ENCODE peak calls at places on chromosome 1, in five cellular contexts. One of them, this sample, is unnamed.

GRCh38 chr1:14926818-14927555 is 226.6 kb upstream of the TMEM51 start:
- DNase-seq in heart right ventricle: no peak
- DNase-seq in AG04450: no peak
- DNase-seq in tibial nerve: no peak
- DNase-seq in ascending aorta: no peak
- DNase-seq in this sample: no peak

GRCh38 chr1:82059931-82060330 is 259.2 kb downstream of the ADGRL2 start:
- DNase-seq in heart right ventricle: no peak
- DNase-seq in AG04450: no peak
- DNase-seq in tibial nerve: no peak
- DNase-seq in ascending aorta: no peak
- DNase-seq in this sample: no peak

GRCh38 chr1:21811875-21812305 is at the start of gene LDLRAD2:
- DNase-seq in heart right ventricle: no peak
- DNase-seq in AG04450: no peak
- DNase-seq in tibial nerve: no peak
- DNase-seq in ascending aorta: no peak
- DNase-seq in this sample: no peak

GRCh38 chr1:13465515-13465914 is 48.3 kb downstream of the LRRC38 start:
- DNase-seq in heart right ventricle: no peak
- DNase-seq in AG04450: no peak
- DNase-seq in tibial nerve: no peak
- DNase-seq in ascending aorta: no peak
- DNase-seq in this sample: no peak

GRCh38 chr1:114725230-114725629 is 8.7 kb upstream of the NRAS start:
- DNase-seq in heart right ventricle: no peak
- DNase-seq in AG04450: no peak
- DNase-seq in tibial nerve: no peak
- DNase-seq in ascending aorta: no peak
- DNase-seq in this sample: no peak

GRCh38 chr1:3348196-3348865 is 106.1 kb upstream of the ARHGEF16 start:
- DNase-seq in heart right ventricle: peak
- DNase-seq in AG04450: no peak
- DNase-seq in tibial nerve: no peak
- DNase-seq in ascending aorta: no peak
- DNase-seq in this sample: peak

GRCh38 chr1:43389326-43390313 is at the start of the genes MED8 and SZT2:
- DNase-seq in heart right ventricle: peak
- DNase-seq in AG04450: peak
- DNase-seq in tibial nerve: peak
- DNase-seq in ascending aorta: peak
- DNase-seq in this sample: peak

GRCh38 chr1:26838474-26839338 is 12.2 kb downstream of the ZDHHC18 start:
- DNase-seq in heart right ventricle: no peak
- DNase-seq in AG04450: no peak
- DNase-seq in tibial nerve: no peak
- DNase-seq in ascending aorta: no peak
- DNase-seq in this sample: no peak

GRCh38 chr1:92366045-92366405 is 67.2 kb downstream of the RPAP2 start:
- DNase-seq in heart right ventricle: no peak
- DNase-seq in AG04450: no peak
- DNase-seq in tibial nerve: no peak
- DNase-seq in ascending aorta: no peak
- DNase-seq in this sample: no peak

GRCh38 chr1:182955596-182956588 is 2.9 kb upstream of the SHCBP1L start:
- DNase-seq in heart right ventricle: no peak
- DNase-seq in AG04450: peak
- DNase-seq in tibial nerve: no peak
- DNase-seq in ascending aorta: no peak
- DNase-seq in this sample: no peak

GRCh38 chr1:31390071-31390470 is 17.2 kb upstream of the FABP3 start:
- DNase-seq in heart right ventricle: no peak
- DNase-seq in AG04450: no peak
- DNase-seq in tibial nerve: no peak
- DNase-seq in ascending aorta: no peak
- DNase-seq in this sample: no peak

GRCh38 chr1:6360517-6360916 is 33.0 kb downstream of the ACOT7 start:
- DNase-seq in heart right ventricle: no peak
- DNase-seq in AG04450: no peak
- DNase-seq in tibial nerve: no peak
- DNase-seq in ascending aorta: no peak
- DNase-seq in this sample: no peak

GRCh38 chr1:40039245-40039756 is 1.2 kb upstream of the CAP1 start:
- DNase-seq in heart right ventricle: peak
- DNase-seq in AG04450: no peak
- DNase-seq in tibial nerve: peak
- DNase-seq in ascending aorta: no peak
- DNase-seq in this sample: no peak

GRCh38 chr1:40040511-40041465 is at the start of gene CAP1:
- DNase-seq in heart right ventricle: peak
- DNase-seq in AG04450: peak
- DNase-seq in tibial nerve: peak
- DNase-seq in ascending aorta: peak
- DNase-seq in this sample: peak

GRCh38 chr1:40036574-40036973 is 4.0 kb upstream of the CAP1 start:
- DNase-seq in heart right ventricle: peak
- DNase-seq in AG04450: no peak
- DNase-seq in tibial nerve: peak
- DNase-seq in ascending aorta: peak
- DNase-seq in this sample: no peak

GRCh38 chr1:40039757-40040510 is 595 bp upstream of the CAP1 start:
- DNase-seq in heart right ventricle: peak
- DNase-seq in AG04450: peak
- DNase-seq in tibial nerve: peak
- DNase-seq in ascending aorta: peak
- DNase-seq in this sample: peak

DNA sequence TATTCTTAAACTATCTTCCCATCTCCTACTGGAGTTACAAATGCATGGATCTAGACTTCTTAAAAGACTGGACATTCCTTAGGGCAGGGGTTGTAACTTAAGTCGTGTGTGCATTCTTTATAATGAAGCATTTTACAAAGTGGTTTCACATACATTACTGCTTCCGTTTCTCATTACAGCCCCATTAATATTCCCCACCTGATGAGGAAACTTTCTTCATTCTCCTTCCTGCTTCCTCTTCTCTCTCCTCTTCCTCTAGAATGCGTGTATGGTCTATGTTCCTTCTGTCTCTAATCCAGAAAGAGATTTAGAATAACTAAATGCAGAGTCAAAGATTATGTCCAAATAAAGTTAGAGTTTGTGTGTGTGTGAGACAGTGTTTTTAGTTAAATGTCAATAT is 1.8 kb upstream of the CAP1 start:
- DNase-seq in heart right ventricle: no peak
- DNase-seq in AG04450: no peak
- DNase-seq in tibial nerve: no peak
- DNase-seq in ascending aorta: no peak
- DNase-seq in this sample: no peak
- H3K27ac ChIP-seq in heart right ventricle: peak
- H3K27ac ChIP-seq in AG04450: no peak
- H3K27ac ChIP-seq in tibial nerve: peak
- H3K27ac ChIP-seq in ascending aorta: peak
- H3K27ac ChIP-seq in this sample: peak

GRCh38 chr1:215682232-215682631 is 115.1 kb downstream of the KCTD3 start:
- DNase-seq in heart right ventricle: no peak
- DNase-seq in AG04450: no peak
- DNase-seq in tibial nerve: no peak
- DNase-seq in ascending aorta: no peak
- DNase-seq in this sample: no peak
- H3K27ac ChIP-seq in heart right ventricle: no peak
- H3K27ac ChIP-seq in AG04450: no peak
- H3K27ac ChIP-seq in tibial nerve: no peak
- H3K27ac ChIP-seq in ascending aorta: no peak
- H3K27ac ChIP-seq in this sample: no peak

GRCh38 chr1:162905759-162906158 is 44.8 kb upstream of the CCDC190 start:
- DNase-seq in heart right ventricle: no peak
- DNase-seq in AG04450: no peak
- DNase-seq in tibial nerve: no peak
- DNase-seq in ascending aorta: no peak
- DNase-seq in this sample: no peak

GRCh38 chr1:162908236-162908635 is 47.3 kb upstream of the CCDC190 start:
- DNase-seq in heart right ventricle: no peak
- DNase-seq in AG04450: no peak
- DNase-seq in tibial nerve: no peak
- DNase-seq in ascending aorta: no peak
- DNase-seq in this sample: no peak

GRCh38 chr1:162905174-162905573 is 44.2 kb upstream of the CCDC190 start:
- DNase-seq in heart right ventricle: no peak
- DNase-seq in AG04450: no peak
- DNase-seq in tibial nerve: no peak
- DNase-seq in ascending aorta: no peak
- DNase-seq in this sample: no peak

GRCh38 chr1:162904579-162904978 is 43.6 kb upstream of the CCDC190 start:
- DNase-seq in heart right ventricle: peak
- DNase-seq in AG04450: no peak
- DNase-seq in tibial nerve: no peak
- DNase-seq in ascending aorta: no peak
- DNase-seq in this sample: no peak

DNA sequence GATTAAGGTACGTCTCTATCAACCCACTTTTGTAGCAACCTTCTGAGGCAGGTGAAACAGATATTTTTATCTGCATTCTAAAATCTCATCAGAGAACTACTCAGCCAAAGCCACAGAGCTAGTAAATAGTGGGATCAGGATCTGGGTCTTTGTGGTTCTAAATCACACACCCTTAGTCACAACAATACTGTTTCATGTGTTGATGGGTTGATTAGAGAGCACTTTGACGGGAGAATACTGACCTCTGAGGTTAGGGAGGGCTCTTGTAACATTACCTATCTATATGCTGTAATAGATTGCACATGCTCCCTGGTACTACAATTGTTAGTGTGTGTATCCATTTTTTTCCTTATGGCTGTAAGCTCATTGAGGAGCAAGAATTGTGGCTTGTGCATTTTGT is 45.5 kb upstream of the CCDC190 start:
- DNase-seq in heart right ventricle: no peak
- DNase-seq in AG04450: no peak
- DNase-seq in tibial nerve: no peak
- DNase-seq in ascending aorta: no peak
- DNase-seq in this sample: no peak
- H3K27ac ChIP-seq in heart right ventricle: no peak
- H3K27ac ChIP-seq in AG04450: no peak
- H3K27ac ChIP-seq in tibial nerve: no peak
- H3K27ac ChIP-seq in ascending aorta: no peak
- H3K27ac ChIP-seq in this sample: no peak

GRCh38 chr1:177306981-177307380 is 136.2 kb downstream of the BRINP2 start:
- DNase-seq in heart right ventricle: no peak
- DNase-seq in AG04450: no peak
- DNase-seq in tibial nerve: no peak
- DNase-seq in ascending aorta: no peak
- DNase-seq in this sample: no peak
- H3K27ac ChIP-seq in heart right ventricle: no peak
- H3K27ac ChIP-seq in AG04450: no peak
- H3K27ac ChIP-seq in tibial nerve: no peak
- H3K27ac ChIP-seq in ascending aorta: no peak
- H3K27ac ChIP-seq in this sample: peak

This sample was measured in caudate nucleus.